ENCODE peak calls at places on chromosomes 3 and 15, in five cellular contexts. One of them, this sample, is unnamed.

GRCh38 chr15:44798815-44799214 is 62.5 kb downstream of the TRIM69 start:
- DNase-seq in ureter: no peak
- DNase-seq in neural crest cell: no peak
- DNase-seq in mucosa of descending colon: no peak
- DNase-seq in lower lobe of right lung: no peak
- DNase-seq in this sample: no peak

GRCh38 chr3:135966349-135966695 is 794 bp downstream of the PPP2R3A start:
- DNase-seq in ureter: no peak
- DNase-seq in neural crest cell: peak; percentile 36
- DNase-seq in mucosa of descending colon: no peak
- DNase-seq in lower lobe of right lung: no peak
- DNase-seq in this sample: no peak

GRCh38 chr3:42122261-42123011 is 31.3 kb downstream of the TRAK1 start:
- DNase-seq in ureter: peak; percentile 27
- DNase-seq in neural crest cell: no peak
- DNase-seq in mucosa of descending colon: no peak
- DNase-seq in lower lobe of right lung: no peak
- DNase-seq in this sample: peak; percentile 47

GRCh38 chr15:31271706-31272557 is 54.7 kb upstream of the KLF13 start:
- DNase-seq in ureter: no peak
- DNase-seq in neural crest cell: no peak
- DNase-seq in mucosa of descending colon: peak; percentile 40
- DNase-seq in lower lobe of right lung: no peak
- DNase-seq in this sample: peak; percentile 41

GRCh38 chr15:77493324-77493907 is 72.7 kb downstream of the HMG20A start:
- DNase-seq in ureter: no peak
- DNase-seq in neural crest cell: no peak
- DNase-seq in mucosa of descending colon: no peak
- DNase-seq in lower lobe of right lung: no peak
- DNase-seq in this sample: no peak

GRCh38 chr15:63833246-63833696 is 477 bp downstream of the HERC1 start:
- DNase-seq in ureter: no peak
- DNase-seq in neural crest cell: peak; percentile 28
- DNase-seq in mucosa of descending colon: peak; percentile 68
- DNase-seq in lower lobe of right lung: peak; percentile 68
- DNase-seq in this sample: no peak

GRCh38 chr15:68586274-68586961 is 7.6 kb downstream of the CORO2B start:
- DNase-seq in ureter: no peak
- DNase-seq in neural crest cell: no peak
- DNase-seq in mucosa of descending colon: no peak
- DNase-seq in lower lobe of right lung: no peak
- DNase-seq in this sample: no peak

GRCh38 chr15:31069360-31070000 is 32.0 kb downstream of the TRPM1 start:
- DNase-seq in ureter: no peak
- DNase-seq in neural crest cell: no peak
- DNase-seq in mucosa of descending colon: no peak
- DNase-seq in lower lobe of right lung: no peak
- DNase-seq in this sample: no peak

GRCh38 chr15:26102988-26103387 is 239.9 kb upstream of the ATP10A start:
- DNase-seq in ureter: no peak
- DNase-seq in neural crest cell: no peak
- DNase-seq in mucosa of descending colon: no peak
- DNase-seq in lower lobe of right lung: no peak
- DNase-seq in this sample: no peak